ENCODE peak calls at places on chromosomes 7 and 10, in eight cellular contexts. One of them, this sample, is unnamed.

GRCh38 chr10:27741173-27742091 is 4.2 kb downstream of the MKX start:
- DNase-seq in PC-3: no peak
- DNase-seq in neural progenitor cell: peak
- DNase-seq in HL-60: no peak
- DNase-seq in spleen: peak
- DNase-seq in lung: no peak
- DNase-seq in IMR-90: no peak
- DNase-seq in SK-N-SH: peak
- DNase-seq in this sample: no peak

GRCh38 chr10:3781458-3782098 is 3.4 kb downstream of the KLF6 start:
- DNase-seq in IMR-90: peak
- DNase-seq in neural progenitor cell: no peak
- DNase-seq in PC-3: peak
- DNase-seq in HL-60: no peak
- DNase-seq in lung: no peak
- DNase-seq in spleen: peak
- DNase-seq in SK-N-SH: no peak
- DNase-seq in this sample: peak

GRCh38 chr10:122435212-122435827 is 19.1 kb upstream of the ARMS2 start:
- DNase-seq in IMR-90: peak
- DNase-seq in PC-3: peak
- DNase-seq in neural progenitor cell: peak
- DNase-seq in HL-60: peak
- DNase-seq in spleen: no peak
- DNase-seq in SK-N-SH: peak
- DNase-seq in lung: no peak
- DNase-seq in this sample: no peak

GRCh38 chr10:96863922-96864543 is 31.9 kb downstream of the LCOR start:
- DNase-seq in lung: no peak
- DNase-seq in SK-N-SH: no peak
- DNase-seq in spleen: no peak
- DNase-seq in HL-60: no peak
- DNase-seq in neural progenitor cell: no peak
- DNase-seq in IMR-90: peak
- DNase-seq in PC-3: peak
- DNase-seq in this sample: no peak

GRCh38 chr7:494906-495305 is 24.7 kb downstream of the PDGFA start:
- DNase-seq in lung: no peak
- DNase-seq in SK-N-SH: no peak
- DNase-seq in IMR-90: no peak
- DNase-seq in neural progenitor cell: no peak
- DNase-seq in HL-60: no peak
- DNase-seq in PC-3: no peak
- DNase-seq in spleen: peak
- DNase-seq in this sample: no peak

GRCh38 chr7:134750083-134751062 is 29.1 kb upstream of the CALD1 start:
- DNase-seq in PC-3: peak
- DNase-seq in SK-N-SH: peak
- DNase-seq in HL-60: peak
- DNase-seq in lung: peak
- DNase-seq in spleen: no peak
- DNase-seq in neural progenitor cell: peak
- DNase-seq in IMR-90: peak
- DNase-seq in this sample: no peak

GRCh38 chr10:60894816-60895215 is 49.2 kb downstream of the RHOBTB1 start:
- DNase-seq in PC-3: no peak
- DNase-seq in neural progenitor cell: no peak
- DNase-seq in SK-N-SH: no peak
- DNase-seq in spleen: no peak
- DNase-seq in lung: no peak
- DNase-seq in IMR-90: no peak
- DNase-seq in HL-60: no peak
- DNase-seq in this sample: no peak

GRCh38 chr10:22317771-22318565 is 1.8 kb downstream of the COMMD3 start:
- DNase-seq in PC-3: peak
- DNase-seq in IMR-90: no peak
- DNase-seq in HL-60: no peak
- DNase-seq in spleen: no peak
- DNase-seq in lung: no peak
- DNase-seq in neural progenitor cell: peak
- DNase-seq in SK-N-SH: no peak
- DNase-seq in this sample: no peak

DNA sequence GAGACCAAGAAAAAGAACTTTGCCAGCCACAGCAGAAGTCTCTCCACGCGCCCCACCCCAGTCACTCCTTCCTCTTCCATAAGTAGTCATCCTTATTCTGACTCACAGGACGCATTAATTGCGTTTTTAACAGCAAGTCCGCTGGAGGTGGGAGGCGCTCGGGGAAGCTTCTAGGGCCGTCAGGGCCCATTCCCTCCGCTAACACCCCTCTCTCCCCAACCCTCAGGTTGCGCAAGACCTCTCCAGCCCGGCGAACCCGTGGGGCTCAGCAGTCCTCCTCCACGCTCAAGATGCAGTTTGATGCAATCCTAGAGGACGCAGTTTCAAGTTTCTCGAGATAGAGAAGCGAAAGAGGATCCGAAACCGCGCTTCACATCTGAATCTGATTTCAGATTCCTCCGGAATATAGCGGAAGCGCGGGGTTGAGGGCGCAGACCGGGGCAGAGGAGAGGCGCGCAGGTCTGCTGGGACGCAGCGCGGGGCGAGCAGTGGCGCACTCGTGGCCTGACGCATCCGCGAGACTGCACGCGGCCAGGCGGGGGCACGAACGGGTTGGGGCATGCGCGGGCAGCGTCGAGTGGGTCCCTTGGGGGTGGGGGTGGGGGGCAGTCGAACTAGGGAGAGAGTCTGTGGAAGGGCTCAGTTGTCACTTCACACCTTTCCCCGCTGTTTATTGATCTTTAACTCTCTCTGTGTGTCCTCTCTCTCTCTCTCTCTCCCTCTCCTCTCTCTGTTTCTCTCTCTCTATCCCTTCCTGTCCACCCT is 37.8 kb upstream of the PSAP start:
- DNase-seq in SK-N-SH: peak
- DNase-seq in IMR-90: peak
- DNase-seq in PC-3: peak
- DNase-seq in HL-60: peak
- DNase-seq in lung: peak
- DNase-seq in spleen: peak
- DNase-seq in neural progenitor cell: peak
- DNase-seq in this sample: peak
- TF ChIP-seq CTCF in SK-N-SH: peak
- TF ChIP-seq CTCF in IMR-90: peak
- TF ChIP-seq CTCF in PC-3: peak
- TF ChIP-seq CTCF in HL-60: no peak
- TF ChIP-seq CTCF in lung: no peak
- TF ChIP-seq CTCF in spleen: no peak
- TF ChIP-seq CTCF in neural progenitor cell: no peak
- TF ChIP-seq CTCF in this sample: no peak

GRCh38 chr10:115093286-115093775 is at the start of gene ATRNL1:
- DNase-seq in lung: no peak
- DNase-seq in HL-60: no peak
- DNase-seq in PC-3: no peak
- DNase-seq in neural progenitor cell: peak
- DNase-seq in IMR-90: no peak
- DNase-seq in SK-N-SH: peak
- DNase-seq in spleen: peak
- DNase-seq in this sample: peak

GRCh38 chr10:115094605-115095004 is 1.4 kb downstream of the ATRNL1 start:
- DNase-seq in PC-3: no peak
- DNase-seq in IMR-90: no peak
- DNase-seq in SK-N-SH: no peak
- DNase-seq in spleen: no peak
- DNase-seq in lung: no peak
- DNase-seq in HL-60: no peak
- DNase-seq in neural progenitor cell: no peak
- DNase-seq in this sample: no peak

GRCh38 chr10:115092258-115092554 is 959 bp upstream of the ATRNL1 start:
- DNase-seq in PC-3: no peak
- DNase-seq in spleen: no peak
- DNase-seq in SK-N-SH: no peak
- DNase-seq in lung: no peak
- DNase-seq in neural progenitor cell: no peak
- DNase-seq in HL-60: no peak
- DNase-seq in IMR-90: no peak
- DNase-seq in this sample: no peak

GRCh38 chr10:115092555-115093285 is 445 bp upstream of the ATRNL1 start:
- DNase-seq in lung: no peak
- DNase-seq in HL-60: no peak
- DNase-seq in IMR-90: peak
- DNase-seq in spleen: peak
- DNase-seq in PC-3: no peak
- DNase-seq in neural progenitor cell: peak
- DNase-seq in SK-N-SH: peak
- DNase-seq in this sample: no peak

DNA sequence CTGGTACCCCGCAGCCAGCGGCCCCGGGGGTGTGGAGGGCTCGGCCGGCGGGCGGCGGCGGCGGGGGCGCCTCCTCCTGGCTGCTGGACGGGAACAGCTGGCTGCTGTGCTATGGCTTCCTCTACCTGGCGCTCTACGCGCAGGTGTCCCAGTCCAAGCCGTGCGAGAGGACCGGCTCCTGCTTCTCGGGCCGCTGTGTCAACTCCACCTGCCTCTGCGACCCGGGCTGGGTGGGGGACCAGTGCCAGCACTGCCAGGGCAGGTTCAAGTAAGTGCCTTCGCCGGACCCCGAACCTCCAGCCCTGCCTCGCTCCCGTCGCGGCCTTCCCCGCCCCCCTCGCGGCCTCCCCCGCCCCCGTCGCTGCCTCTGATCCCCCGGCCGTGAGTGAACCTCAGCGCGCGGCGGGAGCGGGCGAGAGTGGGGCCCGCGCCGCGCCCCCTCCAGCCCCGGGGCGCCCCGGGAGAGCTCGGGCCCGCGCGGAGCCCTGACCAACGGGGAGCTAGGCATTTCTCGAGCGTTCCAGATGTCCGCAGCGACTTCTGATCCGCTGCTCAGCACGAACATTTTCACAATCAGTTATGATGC is 704 bp downstream of the ATRNL1 start:
- DNase-seq in IMR-90: no peak
- DNase-seq in lung: no peak
- DNase-seq in neural progenitor cell: peak
- DNase-seq in SK-N-SH: peak
- DNase-seq in spleen: peak
- DNase-seq in PC-3: no peak
- DNase-seq in HL-60: no peak
- DNase-seq in this sample: no peak
- H3K4me3 ChIP-seq in IMR-90: peak
- H3K4me3 ChIP-seq in lung: peak
- H3K4me3 ChIP-seq in neural progenitor cell: peak
- H3K4me3 ChIP-seq in SK-N-SH: peak
- H3K4me3 ChIP-seq in spleen: peak
- H3K4me3 ChIP-seq in PC-3: peak
- H3K4me3 ChIP-seq in HL-60: peak
- H3K4me3 ChIP-seq in this sample: peak

GRCh38 chr10:105185101-105185500 is 544.0 kb downstream of the SORCS3 start:
- DNase-seq in PC-3: no peak
- DNase-seq in IMR-90: no peak
- DNase-seq in SK-N-SH: no peak
- DNase-seq in lung: no peak
- DNase-seq in HL-60: no peak
- DNase-seq in neural progenitor cell: no peak
- DNase-seq in spleen: no peak
- DNase-seq in this sample: no peak

GRCh38 chr10:105189464-105189800 is 548.3 kb downstream of the SORCS3 start:
- DNase-seq in HL-60: no peak
- DNase-seq in SK-N-SH: no peak
- DNase-seq in IMR-90: no peak
- DNase-seq in spleen: no peak
- DNase-seq in neural progenitor cell: no peak
- DNase-seq in PC-3: no peak
- DNase-seq in lung: no peak
- DNase-seq in this sample: no peak

GRCh38 chr10:105192146-105192545 is 551.1 kb downstream of the SORCS3 start:
- DNase-seq in lung: no peak
- DNase-seq in PC-3: no peak
- DNase-seq in IMR-90: no peak
- DNase-seq in HL-60: no peak
- DNase-seq in neural progenitor cell: no peak
- DNase-seq in spleen: no peak
- DNase-seq in SK-N-SH: no peak
- DNase-seq in this sample: no peak

GRCh38 chr10:105187243-105187642 is 546.2 kb downstream of the SORCS3 start:
- DNase-seq in HL-60: no peak
- DNase-seq in lung: no peak
- DNase-seq in SK-N-SH: no peak
- DNase-seq in neural progenitor cell: peak
- DNase-seq in IMR-90: no peak
- DNase-seq in spleen: no peak
- DNase-seq in PC-3: no peak
- DNase-seq in this sample: no peak

DNA sequence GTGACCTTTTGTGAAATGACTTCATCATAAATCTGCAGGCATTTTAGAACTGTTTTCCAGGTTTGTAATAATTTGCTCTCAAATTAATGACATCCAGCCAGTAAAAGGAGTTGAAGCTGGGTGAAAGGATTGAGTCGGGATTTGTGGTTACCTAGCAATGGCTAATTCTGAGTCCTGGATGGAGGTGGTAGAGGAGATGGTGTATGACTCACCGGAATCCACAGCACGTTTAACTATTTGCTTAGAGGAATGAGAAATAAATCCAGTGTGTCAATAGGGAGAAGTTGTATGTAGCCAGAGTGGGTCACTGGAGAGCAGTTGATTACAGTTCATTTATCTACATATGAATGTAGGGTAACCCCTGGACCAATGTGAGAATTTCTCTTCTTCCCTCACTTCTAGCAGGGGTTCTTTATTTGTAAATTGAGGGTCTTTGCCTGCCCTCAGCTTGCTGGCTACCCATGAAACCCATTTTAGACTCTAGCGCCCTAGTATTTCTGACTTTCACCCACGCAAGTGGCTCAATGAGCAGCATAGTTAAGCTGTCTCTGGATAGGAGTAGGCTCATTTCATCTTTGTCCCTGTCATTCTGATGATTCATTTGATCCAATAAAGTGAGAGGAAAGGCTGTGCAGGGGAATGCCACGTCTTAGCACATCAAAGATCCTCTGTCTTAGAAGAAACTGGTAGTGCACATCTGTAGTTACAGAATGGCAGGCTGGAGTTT is 547.8 kb downstream of the SORCS3 start:
- DNase-seq in lung: no peak
- DNase-seq in SK-N-SH: no peak
- DNase-seq in PC-3: peak
- DNase-seq in spleen: no peak
- DNase-seq in HL-60: no peak
- DNase-seq in IMR-90: no peak
- DNase-seq in neural progenitor cell: no peak
- DNase-seq in this sample: no peak
- H3K27ac ChIP-seq in lung: no peak
- H3K27ac ChIP-seq in SK-N-SH: no peak
- H3K27ac ChIP-seq in PC-3: no peak
- H3K27ac ChIP-seq in spleen: no peak
- H3K27ac ChIP-seq in HL-60: no peak
- H3K27ac ChIP-seq in IMR-90: no peak
- H3K27ac ChIP-seq in neural progenitor cell: no peak
- H3K27ac ChIP-seq in this sample: no peak

GRCh38 chr10:103854687-103855423 is 521 bp downstream of the SH3PXD2A start:
- DNase-seq in SK-N-SH: peak
- DNase-seq in PC-3: no peak
- DNase-seq in IMR-90: peak
- DNase-seq in lung: no peak
- DNase-seq in spleen: peak
- DNase-seq in neural progenitor cell: peak
- DNase-seq in HL-60: no peak
- DNase-seq in this sample: no peak

GRCh38 chr10:103853428-103854264 is 1.7 kb downstream of the SH3PXD2A start:
- DNase-seq in IMR-90: no peak
- DNase-seq in PC-3: no peak
- DNase-seq in SK-N-SH: no peak
- DNase-seq in HL-60: no peak
- DNase-seq in neural progenitor cell: no peak
- DNase-seq in lung: no peak
- DNase-seq in spleen: no peak
- DNase-seq in this sample: no peak

GRCh38 chr10:103855424-103855823 is at the start of gene SH3PXD2A:
- DNase-seq in IMR-90: no peak
- DNase-seq in PC-3: peak
- DNase-seq in SK-N-SH: peak
- DNase-seq in spleen: peak
- DNase-seq in neural progenitor cell: peak
- DNase-seq in lung: no peak
- DNase-seq in HL-60: no peak
- DNase-seq in this sample: no peak

GRCh38 chr10:103852856-103853255 is 2.5 kb downstream of the SH3PXD2A start:
- DNase-seq in lung: no peak
- DNase-seq in HL-60: peak
- DNase-seq in spleen: no peak
- DNase-seq in neural progenitor cell: no peak
- DNase-seq in IMR-90: peak
- DNase-seq in SK-N-SH: no peak
- DNase-seq in PC-3: no peak
- DNase-seq in this sample: no peak

GRCh38 chr10:103854265-103854686 is 1.1 kb downstream of the SH3PXD2A start:
- DNase-seq in neural progenitor cell: peak
- DNase-seq in lung: no peak
- DNase-seq in spleen: no peak
- DNase-seq in PC-3: no peak
- DNase-seq in SK-N-SH: no peak
- DNase-seq in HL-60: no peak
- DNase-seq in IMR-90: no peak
- DNase-seq in this sample: no peak
- TF ChIP-seq CTCF in neural progenitor cell: no peak
- TF ChIP-seq CTCF in lung: no peak
- TF ChIP-seq CTCF in spleen: no peak
- TF ChIP-seq CTCF in PC-3: no peak
- TF ChIP-seq CTCF in SK-N-SH: peak
- TF ChIP-seq CTCF in HL-60: no peak
- TF ChIP-seq CTCF in IMR-90: peak
- TF ChIP-seq CTCF in this sample: no peak

This sample was measured in coronary artery.